ENCODE peak calls at places on chromosomes 12 and 14, in ten cellular contexts. One of them, this sample, is unnamed.
A peak's percentile ranks its signal among the peaks of the same experiment; 100 is the strongest.

GRCh38 chr12:52494518-52494917 is 1.5 kb upstream of the KRT6A start:
- DNase-seq in NCI-H226: peak; percentile 99
- DNase-seq in activated gamma-delta T cell treated with anti-CD3 and anti-CD28 coated beads, Interleukin-2, amount 50 U/mL, for 16 hours: no peak
- DNase-seq in substantia nigra: no peak
- DNase-seq in stimulated activated CD4-positive, alpha-beta T cell treated with anti-CD3 and anti-CD28 coated beads, Interleukin-1b, Interleukin-23, amount 100 ng/mL, for 1 hour: no peak
- DNase-seq in GM23248: peak; percentile 82
- DNase-seq in cardiac fibroblast: peak; percentile 92
- DNase-seq in fibroblast of the aortic adventitia: peak; percentile 59
- DNase-seq in astrocyte: peak; percentile 50
- DNase-seq in hypothalamus: no peak
- DNase-seq in this sample: no peak

GRCh38 chr14:91349481-91350074 is 68.0 kb downstream of the CCDC88C start:
- DNase-seq in substantia nigra: no peak
- DNase-seq in cardiac fibroblast: no peak
- DNase-seq in activated gamma-delta T cell treated with anti-CD3 and anti-CD28 coated beads, Interleukin-2, amount 50 U/mL, for 16 hours: peak; percentile 65
- DNase-seq in hypothalamus: no peak
- DNase-seq in fibroblast of the aortic adventitia: no peak
- DNase-seq in astrocyte: no peak
- DNase-seq in NCI-H226: no peak
- DNase-seq in stimulated activated CD4-positive, alpha-beta T cell treated with anti-CD3 and anti-CD28 coated beads, Interleukin-1b, Interleukin-23, amount 100 ng/mL, for 1 hour: peak; percentile 49
- DNase-seq in GM23248: no peak
- DNase-seq in this sample: peak; percentile 72

GRCh38 chr12:55039761-55040160 is 20.0 kb downstream of the NEUROD4 start:
- DNase-seq in substantia nigra: no peak
- DNase-seq in fibroblast of the aortic adventitia: no peak
- DNase-seq in astrocyte: no peak
- DNase-seq in hypothalamus: no peak
- DNase-seq in stimulated activated CD4-positive, alpha-beta T cell treated with anti-CD3 and anti-CD28 coated beads, Interleukin-1b, Interleukin-23, amount 100 ng/mL, for 1 hour: no peak
- DNase-seq in NCI-H226: no peak
- DNase-seq in activated gamma-delta T cell treated with anti-CD3 and anti-CD28 coated beads, Interleukin-2, amount 50 U/mL, for 16 hours: no peak
- DNase-seq in GM23248: no peak
- DNase-seq in cardiac fibroblast: no peak
- DNase-seq in this sample: no peak

GRCh38 chr12:52920937-52921336 is 16.1 kb upstream of the KRT8 start:
- DNase-seq in GM23248: peak; percentile 33
- DNase-seq in cardiac fibroblast: peak; percentile 34
- DNase-seq in NCI-H226: no peak
- DNase-seq in activated gamma-delta T cell treated with anti-CD3 and anti-CD28 coated beads, Interleukin-2, amount 50 U/mL, for 16 hours: no peak
- DNase-seq in hypothalamus: no peak
- DNase-seq in stimulated activated CD4-positive, alpha-beta T cell treated with anti-CD3 and anti-CD28 coated beads, Interleukin-1b, Interleukin-23, amount 100 ng/mL, for 1 hour: no peak
- DNase-seq in substantia nigra: no peak
- DNase-seq in fibroblast of the aortic adventitia: no peak
- DNase-seq in astrocyte: no peak
- DNase-seq in this sample: no peak

GRCh38 chr12:32944195-32944594 is 47.6 kb upstream of the PKP2 start:
- DNase-seq in cardiac fibroblast: no peak
- DNase-seq in activated gamma-delta T cell treated with anti-CD3 and anti-CD28 coated beads, Interleukin-2, amount 50 U/mL, for 16 hours: no peak
- DNase-seq in astrocyte: no peak
- DNase-seq in substantia nigra: no peak
- DNase-seq in NCI-H226: no peak
- DNase-seq in stimulated activated CD4-positive, alpha-beta T cell treated with anti-CD3 and anti-CD28 coated beads, Interleukin-1b, Interleukin-23, amount 100 ng/mL, for 1 hour: no peak
- DNase-seq in hypothalamus: no peak
- DNase-seq in fibroblast of the aortic adventitia: no peak
- DNase-seq in GM23248: no peak
- DNase-seq in this sample: no peak

GRCh38 chr12:49059385-49060232 is 985 bp downstream of the KMT2D start:
- DNase-seq in hypothalamus: no peak
- DNase-seq in cardiac fibroblast: peak; percentile 28
- DNase-seq in NCI-H226: peak; percentile 18
- DNase-seq in activated gamma-delta T cell treated with anti-CD3 and anti-CD28 coated beads, Interleukin-2, amount 50 U/mL, for 16 hours: no peak
- DNase-seq in fibroblast of the aortic adventitia: no peak
- DNase-seq in substantia nigra: no peak
- DNase-seq in stimulated activated CD4-positive, alpha-beta T cell treated with anti-CD3 and anti-CD28 coated beads, Interleukin-1b, Interleukin-23, amount 100 ng/mL, for 1 hour: no peak
- DNase-seq in astrocyte: peak; percentile 7
- DNase-seq in GM23248: peak; percentile 73
- DNase-seq in this sample: peak; percentile 45

GRCh38 chr14:55756563-55756962 is 176.6 kb downstream of the KTN1 start:
- DNase-seq in GM23248: no peak
- DNase-seq in astrocyte: no peak
- DNase-seq in activated gamma-delta T cell treated with anti-CD3 and anti-CD28 coated beads, Interleukin-2, amount 50 U/mL, for 16 hours: no peak
- DNase-seq in cardiac fibroblast: no peak
- DNase-seq in substantia nigra: no peak
- DNase-seq in NCI-H226: no peak
- DNase-seq in hypothalamus: no peak
- DNase-seq in fibroblast of the aortic adventitia: no peak
- DNase-seq in stimulated activated CD4-positive, alpha-beta T cell treated with anti-CD3 and anti-CD28 coated beads, Interleukin-1b, Interleukin-23, amount 100 ng/mL, for 1 hour: no peak
- DNase-seq in this sample: no peak

GRCh38 chr14:56341766-56342418 is 223.7 kb downstream of the PELI2 start:
- DNase-seq in NCI-H226: no peak
- DNase-seq in astrocyte: peak; percentile 60
- DNase-seq in cardiac fibroblast: peak; percentile 60
- DNase-seq in GM23248: peak; percentile 44
- DNase-seq in stimulated activated CD4-positive, alpha-beta T cell treated with anti-CD3 and anti-CD28 coated beads, Interleukin-1b, Interleukin-23, amount 100 ng/mL, for 1 hour: no peak
- DNase-seq in hypothalamus: no peak
- DNase-seq in fibroblast of the aortic adventitia: peak; percentile 33
- DNase-seq in substantia nigra: no peak
- DNase-seq in activated gamma-delta T cell treated with anti-CD3 and anti-CD28 coated beads, Interleukin-2, amount 50 U/mL, for 16 hours: no peak
- DNase-seq in this sample: no peak

GRCh38 chr14:53002576-53002975 is 51.7 kb upstream of the FERMT2 start:
- DNase-seq in hypothalamus: no peak
- DNase-seq in cardiac fibroblast: no peak
- DNase-seq in activated gamma-delta T cell treated with anti-CD3 and anti-CD28 coated beads, Interleukin-2, amount 50 U/mL, for 16 hours: no peak
- DNase-seq in NCI-H226: no peak
- DNase-seq in astrocyte: no peak
- DNase-seq in substantia nigra: no peak
- DNase-seq in fibroblast of the aortic adventitia: no peak
- DNase-seq in GM23248: no peak
- DNase-seq in stimulated activated CD4-positive, alpha-beta T cell treated with anti-CD3 and anti-CD28 coated beads, Interleukin-1b, Interleukin-23, amount 100 ng/mL, for 1 hour: no peak
- DNase-seq in this sample: no peak

GRCh38 chr12:56751712-56752598 is at the start of gene PRIM1:
- DNase-seq in fibroblast of the aortic adventitia: peak; percentile 68
- DNase-seq in stimulated activated CD4-positive, alpha-beta T cell treated with anti-CD3 and anti-CD28 coated beads, Interleukin-1b, Interleukin-23, amount 100 ng/mL, for 1 hour: peak; percentile 71
- DNase-seq in NCI-H226: peak; percentile 81
- DNase-seq in substantia nigra: no peak
- DNase-seq in activated gamma-delta T cell treated with anti-CD3 and anti-CD28 coated beads, Interleukin-2, amount 50 U/mL, for 16 hours: peak; percentile 72
- DNase-seq in cardiac fibroblast: peak; percentile 82
- DNase-seq in GM23248: peak; percentile 92
- DNase-seq in astrocyte: peak; percentile 42
- DNase-seq in hypothalamus: peak; percentile 62
- DNase-seq in this sample: peak; percentile 93

GRCh38 chr14:29671034-29671433 is 256.6 kb downstream of the PRKD1 start:
- DNase-seq in stimulated activated CD4-positive, alpha-beta T cell treated with anti-CD3 and anti-CD28 coated beads, Interleukin-1b, Interleukin-23, amount 100 ng/mL, for 1 hour: no peak
- DNase-seq in substantia nigra: no peak
- DNase-seq in activated gamma-delta T cell treated with anti-CD3 and anti-CD28 coated beads, Interleukin-2, amount 50 U/mL, for 16 hours: no peak
- DNase-seq in fibroblast of the aortic adventitia: peak; percentile 77
- DNase-seq in astrocyte: peak; percentile 82
- DNase-seq in cardiac fibroblast: peak; percentile 81
- DNase-seq in NCI-H226: no peak
- DNase-seq in GM23248: peak; percentile 48
- DNase-seq in hypothalamus: no peak
- DNase-seq in this sample: no peak

GRCh38 chr12:121577443-121578180 is 3.2 kb downstream of the KDM2B start:
- DNase-seq in stimulated activated CD4-positive, alpha-beta T cell treated with anti-CD3 and anti-CD28 coated beads, Interleukin-1b, Interleukin-23, amount 100 ng/mL, for 1 hour: no peak
- DNase-seq in activated gamma-delta T cell treated with anti-CD3 and anti-CD28 coated beads, Interleukin-2, amount 50 U/mL, for 16 hours: no peak
- DNase-seq in GM23248: no peak
- DNase-seq in substantia nigra: no peak
- DNase-seq in NCI-H226: peak; percentile 40
- DNase-seq in hypothalamus: no peak
- DNase-seq in fibroblast of the aortic adventitia: no peak
- DNase-seq in cardiac fibroblast: no peak
- DNase-seq in astrocyte: no peak
- DNase-seq in this sample: no peak

GRCh38 chr14:71852201-71852600 is 80.0 kb upstream of the RGS6 start:
- DNase-seq in NCI-H226: no peak
- DNase-seq in activated gamma-delta T cell treated with anti-CD3 and anti-CD28 coated beads, Interleukin-2, amount 50 U/mL, for 16 hours: no peak
- DNase-seq in cardiac fibroblast: peak; percentile 38
- DNase-seq in stimulated activated CD4-positive, alpha-beta T cell treated with anti-CD3 and anti-CD28 coated beads, Interleukin-1b, Interleukin-23, amount 100 ng/mL, for 1 hour: no peak
- DNase-seq in hypothalamus: no peak
- DNase-seq in astrocyte: no peak
- DNase-seq in substantia nigra: no peak
- DNase-seq in GM23248: no peak
- DNase-seq in fibroblast of the aortic adventitia: no peak
- DNase-seq in this sample: no peak

GRCh38 chr14:21104448-21105060 is 3.7 kb downstream of the TMEM253 start:
- DNase-seq in cardiac fibroblast: peak; percentile 87
- DNase-seq in stimulated activated CD4-positive, alpha-beta T cell treated with anti-CD3 and anti-CD28 coated beads, Interleukin-1b, Interleukin-23, amount 100 ng/mL, for 1 hour: no peak
- DNase-seq in hypothalamus: peak; percentile 64
- DNase-seq in GM23248: peak; percentile 94
- DNase-seq in activated gamma-delta T cell treated with anti-CD3 and anti-CD28 coated beads, Interleukin-2, amount 50 U/mL, for 16 hours: peak; percentile 46
- DNase-seq in NCI-H226: peak; percentile 75
- DNase-seq in substantia nigra: no peak
- DNase-seq in astrocyte: peak; percentile 63
- DNase-seq in fibroblast of the aortic adventitia: peak; percentile 81
- DNase-seq in this sample: peak; percentile 69

GRCh38 chr14:58796636-58797429 is 159.1 kb downstream of the DACT1 start:
- DNase-seq in fibroblast of the aortic adventitia: no peak
- DNase-seq in stimulated activated CD4-positive, alpha-beta T cell treated with anti-CD3 and anti-CD28 coated beads, Interleukin-1b, Interleukin-23, amount 100 ng/mL, for 1 hour: no peak
- DNase-seq in substantia nigra: no peak
- DNase-seq in GM23248: no peak
- DNase-seq in hypothalamus: no peak
- DNase-seq in cardiac fibroblast: no peak
- DNase-seq in NCI-H226: no peak
- DNase-seq in activated gamma-delta T cell treated with anti-CD3 and anti-CD28 coated beads, Interleukin-2, amount 50 U/mL, for 16 hours: no peak
- DNase-seq in astrocyte: no peak
- DNase-seq in this sample: no peak

GRCh38 chr14:74552623-74553022 is 59.1 kb downstream of the ISCA2 start:
- DNase-seq in stimulated activated CD4-positive, alpha-beta T cell treated with anti-CD3 and anti-CD28 coated beads, Interleukin-1b, Interleukin-23, amount 100 ng/mL, for 1 hour: no peak
- DNase-seq in activated gamma-delta T cell treated with anti-CD3 and anti-CD28 coated beads, Interleukin-2, amount 50 U/mL, for 16 hours: no peak
- DNase-seq in substantia nigra: no peak
- DNase-seq in astrocyte: no peak
- DNase-seq in cardiac fibroblast: peak; percentile 69
- DNase-seq in NCI-H226: no peak
- DNase-seq in GM23248: peak; percentile 82
- DNase-seq in hypothalamus: no peak
- DNase-seq in fibroblast of the aortic adventitia: peak; percentile 55
- DNase-seq in this sample: no peak

GRCh38 chr12:26798013-26798412 is 35.0 kb downstream of the ITPR2 start:
- DNase-seq in hypothalamus: no peak
- DNase-seq in astrocyte: peak; percentile 74
- DNase-seq in NCI-H226: no peak
- DNase-seq in cardiac fibroblast: peak; percentile 45
- DNase-seq in substantia nigra: no peak
- DNase-seq in fibroblast of the aortic adventitia: peak; percentile 25
- DNase-seq in GM23248: no peak
- DNase-seq in activated gamma-delta T cell treated with anti-CD3 and anti-CD28 coated beads, Interleukin-2, amount 50 U/mL, for 16 hours: no peak
- DNase-seq in stimulated activated CD4-positive, alpha-beta T cell treated with anti-CD3 and anti-CD28 coated beads, Interleukin-1b, Interleukin-23, amount 100 ng/mL, for 1 hour: no peak
- DNase-seq in this sample: no peak

GRCh38 chr12:57135939-57136338 is 7.7 kb downstream of the LRP1 start:
- DNase-seq in astrocyte: no peak
- DNase-seq in cardiac fibroblast: peak; percentile 91
- DNase-seq in fibroblast of the aortic adventitia: peak; percentile 93
- DNase-seq in GM23248: peak; percentile 77
- DNase-seq in hypothalamus: peak; percentile 45
- DNase-seq in NCI-H226: no peak
- DNase-seq in stimulated activated CD4-positive, alpha-beta T cell treated with anti-CD3 and anti-CD28 coated beads, Interleukin-1b, Interleukin-23, amount 100 ng/mL, for 1 hour: no peak
- DNase-seq in activated gamma-delta T cell treated with anti-CD3 and anti-CD28 coated beads, Interleukin-2, amount 50 U/mL, for 16 hours: no peak
- DNase-seq in substantia nigra: peak; percentile 61
- DNase-seq in this sample: no peak

GRCh38 chr12:47722136-47722834 is 3.0 kb downstream of the ENDOU start:
- DNase-seq in hypothalamus: no peak
- DNase-seq in GM23248: no peak
- DNase-seq in substantia nigra: no peak
- DNase-seq in astrocyte: no peak
- DNase-seq in fibroblast of the aortic adventitia: no peak
- DNase-seq in stimulated activated CD4-positive, alpha-beta T cell treated with anti-CD3 and anti-CD28 coated beads, Interleukin-1b, Interleukin-23, amount 100 ng/mL, for 1 hour: no peak
- DNase-seq in activated gamma-delta T cell treated with anti-CD3 and anti-CD28 coated beads, Interleukin-2, amount 50 U/mL, for 16 hours: no peak
- DNase-seq in NCI-H226: no peak
- DNase-seq in cardiac fibroblast: no peak
- DNase-seq in this sample: no peak

GRCh38 chr14:50855558-50855957 is 16.3 kb upstream of the ABHD12B start:
- DNase-seq in substantia nigra: no peak
- DNase-seq in NCI-H226: no peak
- DNase-seq in GM23248: peak; percentile 44
- DNase-seq in cardiac fibroblast: peak; percentile 48
- DNase-seq in astrocyte: no peak
- DNase-seq in stimulated activated CD4-positive, alpha-beta T cell treated with anti-CD3 and anti-CD28 coated beads, Interleukin-1b, Interleukin-23, amount 100 ng/mL, for 1 hour: no peak
- DNase-seq in activated gamma-delta T cell treated with anti-CD3 and anti-CD28 coated beads, Interleukin-2, amount 50 U/mL, for 16 hours: no peak
- DNase-seq in hypothalamus: no peak
- DNase-seq in fibroblast of the aortic adventitia: peak; percentile 43
- DNase-seq in this sample: no peak

GRCh38 chr12:53234236-53234635 is 2.2 kb upstream of the RARG start:
- DNase-seq in fibroblast of the aortic adventitia: no peak
- DNase-seq in NCI-H226: no peak
- DNase-seq in stimulated activated CD4-positive, alpha-beta T cell treated with anti-CD3 and anti-CD28 coated beads, Interleukin-1b, Interleukin-23, amount 100 ng/mL, for 1 hour: no peak
- DNase-seq in cardiac fibroblast: no peak
- DNase-seq in GM23248: peak; percentile 31
- DNase-seq in substantia nigra: no peak
- DNase-seq in hypothalamus: no peak
- DNase-seq in activated gamma-delta T cell treated with anti-CD3 and anti-CD28 coated beads, Interleukin-2, amount 50 U/mL, for 16 hours: no peak
- DNase-seq in astrocyte: no peak
- DNase-seq in this sample: no peak

GRCh38 chr12:107027304-107028053 is 40.5 kb upstream of the MTERF2 start:
- DNase-seq in hypothalamus: no peak
- DNase-seq in NCI-H226: peak; percentile 79
- DNase-seq in GM23248: peak; percentile 97
- DNase-seq in cardiac fibroblast: peak; percentile 96
- DNase-seq in activated gamma-delta T cell treated with anti-CD3 and anti-CD28 coated beads, Interleukin-2, amount 50 U/mL, for 16 hours: no peak
- DNase-seq in astrocyte: peak; percentile 96
- DNase-seq in fibroblast of the aortic adventitia: peak; percentile 90
- DNase-seq in substantia nigra: no peak
- DNase-seq in stimulated activated CD4-positive, alpha-beta T cell treated with anti-CD3 and anti-CD28 coated beads, Interleukin-1b, Interleukin-23, amount 100 ng/mL, for 1 hour: no peak
- DNase-seq in this sample: no peak

GRCh38 chr12:93243689-93244513 is 133.8 kb upstream of the NUDT4 start:
- DNase-seq in fibroblast of the aortic adventitia: peak; percentile 82
- DNase-seq in astrocyte: peak; percentile 39
- DNase-seq in hypothalamus: no peak
- DNase-seq in cardiac fibroblast: peak; percentile 93
- DNase-seq in activated gamma-delta T cell treated with anti-CD3 and anti-CD28 coated beads, Interleukin-2, amount 50 U/mL, for 16 hours: no peak
- DNase-seq in substantia nigra: no peak
- DNase-seq in stimulated activated CD4-positive, alpha-beta T cell treated with anti-CD3 and anti-CD28 coated beads, Interleukin-1b, Interleukin-23, amount 100 ng/mL, for 1 hour: no peak
- DNase-seq in GM23248: peak; percentile 84
- DNase-seq in NCI-H226: peak; percentile 74
- DNase-seq in this sample: no peak

GRCh38 chr14:54369343-54369742 is 27.5 kb upstream of the CDKN3 start:
- DNase-seq in cardiac fibroblast: no peak
- DNase-seq in stimulated activated CD4-positive, alpha-beta T cell treated with anti-CD3 and anti-CD28 coated beads, Interleukin-1b, Interleukin-23, amount 100 ng/mL, for 1 hour: no peak
- DNase-seq in NCI-H226: no peak
- DNase-seq in astrocyte: no peak
- DNase-seq in substantia nigra: no peak
- DNase-seq in fibroblast of the aortic adventitia: no peak
- DNase-seq in hypothalamus: no peak
- DNase-seq in GM23248: no peak
- DNase-seq in activated gamma-delta T cell treated with anti-CD3 and anti-CD28 coated beads, Interleukin-2, amount 50 U/mL, for 16 hours: no peak
- DNase-seq in this sample: no peak

GRCh38 chr12:100827901-100828520 is 33.4 kb downstream of the ANO4 start:
- DNase-seq in stimulated activated CD4-positive, alpha-beta T cell treated with anti-CD3 and anti-CD28 coated beads, Interleukin-1b, Interleukin-23, amount 100 ng/mL, for 1 hour: no peak
- DNase-seq in GM23248: peak; percentile 72
- DNase-seq in hypothalamus: no peak
- DNase-seq in NCI-H226: peak; percentile 18
- DNase-seq in substantia nigra: no peak
- DNase-seq in astrocyte: peak; percentile 31
- DNase-seq in cardiac fibroblast: peak; percentile 62
- DNase-seq in fibroblast of the aortic adventitia: peak; percentile 67
- DNase-seq in activated gamma-delta T cell treated with anti-CD3 and anti-CD28 coated beads, Interleukin-2, amount 50 U/mL, for 16 hours: no peak
- DNase-seq in this sample: no peak

GRCh38 chr12:6281081-6281809 is 29.2 kb upstream of the PLEKHG6 start:
- DNase-seq in fibroblast of the aortic adventitia: no peak
- DNase-seq in activated gamma-delta T cell treated with anti-CD3 and anti-CD28 coated beads, Interleukin-2, amount 50 U/mL, for 16 hours: no peak
- DNase-seq in stimulated activated CD4-positive, alpha-beta T cell treated with anti-CD3 and anti-CD28 coated beads, Interleukin-1b, Interleukin-23, amount 100 ng/mL, for 1 hour: no peak
- DNase-seq in GM23248: no peak
- DNase-seq in cardiac fibroblast: no peak
- DNase-seq in substantia nigra: no peak
- DNase-seq in NCI-H226: no peak
- DNase-seq in astrocyte: no peak
- DNase-seq in hypothalamus: no peak
- DNase-seq in this sample: no peak

GRCh38 chr14:32727827-32728226 is 210.9 kb upstream of the NPAS3 start:
- DNase-seq in astrocyte: no peak
- DNase-seq in NCI-H226: no peak
- DNase-seq in activated gamma-delta T cell treated with anti-CD3 and anti-CD28 coated beads, Interleukin-2, amount 50 U/mL, for 16 hours: no peak
- DNase-seq in substantia nigra: no peak
- DNase-seq in hypothalamus: no peak
- DNase-seq in fibroblast of the aortic adventitia: no peak
- DNase-seq in GM23248: no peak
- DNase-seq in stimulated activated CD4-positive, alpha-beta T cell treated with anti-CD3 and anti-CD28 coated beads, Interleukin-1b, Interleukin-23, amount 100 ng/mL, for 1 hour: no peak
- DNase-seq in cardiac fibroblast: no peak
- DNase-seq in this sample: no peak

GRCh38 chr12:76556373-76556772 is 3.2 kb downstream of the OSBPL8 start:
- DNase-seq in fibroblast of the aortic adventitia: no peak
- DNase-seq in substantia nigra: no peak
- DNase-seq in stimulated activated CD4-positive, alpha-beta T cell treated with anti-CD3 and anti-CD28 coated beads, Interleukin-1b, Interleukin-23, amount 100 ng/mL, for 1 hour: no peak
- DNase-seq in activated gamma-delta T cell treated with anti-CD3 and anti-CD28 coated beads, Interleukin-2, amount 50 U/mL, for 16 hours: no peak
- DNase-seq in NCI-H226: no peak
- DNase-seq in cardiac fibroblast: no peak
- DNase-seq in hypothalamus: no peak
- DNase-seq in astrocyte: no peak
- DNase-seq in GM23248: peak; percentile 13
- DNase-seq in this sample: no peak